ENCODE peak calls at places on chromosomes 11 and 22, in six cellular contexts. B, Y, W, A, U and E are unnamed samples.

GRCh38 chr22:38125731-38126344 is 15.4 kb upstream of the BAIAP2L2 start:
- DNase-seq in A (no peak), Y (no peak), U (no peak), B (no peak), W (no peak), E (peak; percentile 35)

GRCh38 chr22:42743501-42743991 is 22.9 kb upstream of the A4GALT start:
- DNase-seq in W (peak; percentile 44), U (peak; percentile 34), Y (peak; percentile 94), B (no peak), A (peak; percentile 92), E (no peak)

GRCh38 chr11:8056810-8057463 is 24.1 kb upstream of the TUB start:
- DNase-seq in A (peak; percentile 83), W (peak; percentile 58), U (no peak), Y (peak; percentile 82), B (no peak), E (no peak)

GRCh38 chr11:76206327-76207081 is at the start of gene WNT11:
- DNase-seq in B (peak; percentile 18), U (no peak), W (peak; percentile 71), A (peak; percentile 6), Y (peak; percentile 82), E (no peak)

GRCh38 chr22:30803679-30804078 is 109.0 kb downstream of the OSBP2 start:
- DNase-seq in W (no peak), Y (no peak), U (no peak), A (no peak), B (no peak), E (no peak)

GRCh38 chr22:27207907-27208306 is 550.5 kb downstream of the MIAT start:
- DNase-seq in A (no peak), W (no peak), B (no peak), U (no peak), Y (no peak), E (no peak)

GRCh38 chr11:4167758-4168157 is 73.2 kb downstream of the RRM1 start:
- DNase-seq in Y (no peak), W (no peak), U (no peak), A (no peak), B (no peak), E (no peak)

GRCh38 chr11:32706985-32707736 is 87.3 kb downstream of the CCDC73 start:
- DNase-seq in Y (no peak), B (no peak), W (no peak), A (peak; percentile 81), U (peak; percentile 10), E (no peak)

GRCh38 chr11:75219869-75220268 is 20.7 kb upstream of the TPBGL start:
- DNase-seq in B (no peak), U (no peak), W (no peak), A (no peak), Y (no peak), E (no peak)

GRCh38 chr22:49322231-49322630 is 505.4 kb downstream of the BRD1 start:
- DNase-seq in B (no peak), W (no peak), A (no peak), Y (peak; percentile 20), U (no peak), E (no peak)

GRCh38 chr22:32410459-32410858 is 1.6 kb downstream of the RTCB start:
- DNase-seq in W (no peak), B (no peak), U (no peak), Y (no peak), A (no peak), E (no peak)

GRCh38 chr22:32409977-32410376 is 2.1 kb downstream of the RTCB start:
- DNase-seq in Y (no peak), B (no peak), A (no peak), W (no peak), U (no peak), E (no peak)

GRCh38 chr22:32407332-32407731 is 4.7 kb downstream of the RTCB start:
- DNase-seq in U (no peak), A (no peak), B (no peak), W (no peak), Y (no peak), E (no peak)

GRCh38 chr22:32411388-32411787 is 659 bp downstream of the RTCB start:
- DNase-seq in A (peak; percentile 10), W (no peak), U (peak; percentile 50), B (no peak), Y (no peak), E (no peak)

DNA sequence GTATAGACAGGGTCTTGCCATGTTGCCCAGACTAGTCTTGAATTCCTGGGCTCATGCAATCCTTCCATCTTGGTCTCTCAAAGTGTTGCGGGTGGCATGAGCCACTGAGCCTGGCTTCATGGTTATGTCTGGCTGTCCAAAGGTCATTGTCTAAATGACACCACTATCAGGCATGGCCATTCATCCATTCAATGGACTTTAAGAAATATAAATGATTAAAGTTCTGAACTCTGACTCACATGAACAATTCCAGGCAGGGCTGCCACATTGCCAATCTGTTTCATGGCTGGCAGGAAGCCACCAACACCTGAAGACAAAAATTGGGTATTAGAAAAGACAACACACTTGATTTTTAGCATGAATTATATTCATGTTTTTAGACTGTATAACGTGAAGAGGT is 4.1 kb downstream of the RTCB start:
- DNase-seq in Y (no peak), W (no peak), B (no peak), U (no peak), A (no peak), E (no peak)
- H3K27ac ChIP-seq in Y (no peak overlapping the region), W (no peak overlapping the region), B (no peak overlapping the region), U (no peak overlapping the region), A (no peak overlapping the region), E (no peak overlapping the region)

GRCh38 chr11:119578466-119579220 is 150.4 kb downstream of the NECTIN1 start:
- DNase-seq in W (peak; percentile 53), U (no peak), A (no peak), B (no peak), Y (no peak), E (no peak)

GRCh38 chr11:119572481-119573424 is 149.8 kb upstream of the THY1 start:
- DNase-seq in Y (no peak), A (no peak), W (no peak), U (no peak), B (no peak), E (no peak)

GRCh38 chr11:119567667-119568582 is 145.0 kb upstream of the THY1 start:
- DNase-seq in B (no peak), U (no peak), A (peak; percentile 85), W (peak; percentile 52), Y (no peak), E (no peak)

GRCh38 chr11:119571311-119571710 is 148.3 kb upstream of the THY1 start:
- DNase-seq in Y (no peak), W (no peak), B (no peak), A (no peak), U (no peak), E (no peak)

GRCh38 chr11:119573858-119574257 is 150.9 kb upstream of the THY1 start:
- DNase-seq in B (no peak), Y (no peak), A (no peak), U (no peak), W (peak; percentile 10), E (no peak)
- H3K27ac ChIP-seq in B (no peak overlapping the region), Y (no peak overlapping the region), A (no peak overlapping the region), U (no peak overlapping the region), W (no peak overlapping the region), E (no peak overlapping the region)

GRCh38 chr11:45662665-45663485 is 2.5 kb downstream of the CHST1 start:
- DNase-seq in Y (no peak), A (peak; percentile 88), B (no peak), U (peak; percentile 84), W (peak; percentile 35), E (no peak)
- H3K27ac ChIP-seq in Y (no peak overlapping the region), A (peak overlapping the region; percentile 23), B (no peak overlapping the region), U (peak overlapping the region; percentile 14), W (no peak overlapping the region), E (peak overlapping the region; percentile 18)

DNA sequence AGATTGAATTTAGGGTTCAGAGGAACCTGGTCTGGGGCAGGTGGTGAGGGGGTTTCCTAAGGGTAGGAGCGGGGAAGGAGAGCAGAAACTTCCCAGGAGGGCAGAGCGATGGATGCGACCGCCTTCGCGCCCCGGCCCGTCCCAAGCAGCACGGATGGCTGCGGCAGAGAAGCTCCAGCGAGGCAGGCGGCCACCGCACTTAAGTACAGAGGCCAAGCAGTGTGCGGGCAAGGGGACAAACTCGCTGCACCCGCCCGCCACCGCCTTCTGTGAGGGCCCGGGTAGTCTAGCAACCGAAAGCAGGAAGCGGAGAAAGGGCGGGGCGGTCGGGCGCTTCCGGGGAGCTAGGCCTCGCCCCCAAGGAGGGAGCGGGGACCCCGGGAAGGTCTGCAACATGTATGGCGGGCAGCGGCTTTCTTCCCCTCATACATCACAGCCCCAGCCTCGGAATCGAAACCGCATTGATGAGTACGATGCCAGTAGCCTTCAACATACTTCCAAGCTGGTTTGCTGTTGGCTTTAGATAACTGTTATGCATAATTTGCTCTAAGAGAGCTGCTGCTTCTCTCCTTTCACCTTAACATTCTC is at the start of gene AGBL2:
- DNase-seq in U (peak; percentile 33), A (peak; percentile 58), B (peak; percentile 78), Y (peak; percentile 85), W (peak; percentile 70), E (peak; percentile 81)
- H3K27ac ChIP-seq in U (no peak within 1 kb of the TSS), A (peak within 1 kb of the TSS; percentile 88), B (peak within 1 kb of the TSS; percentile 11), Y (peak within 1 kb of the TSS; percentile 19), W (peak within 1 kb of the TSS; percentile 47), E (peak within 1 kb of the TSS; percentile 48)

GRCh38 chr11:72719144-72719543 is 33.1 kb downstream of the ARAP1 start:
- DNase-seq in U (no peak), B (no peak), A (peak; percentile 57), Y (peak; percentile 71), W (peak; percentile 60), E (no peak)
- H3K27ac ChIP-seq in U (no peak overlapping the region), B (no peak overlapping the region), A (no peak overlapping the region), Y (peak overlapping the region; percentile 89), W (peak overlapping the region; percentile 11), E (peak overlapping the region; percentile 52)

GRCh38 chr11:114110948-114111347 is 51.4 kb downstream of the ZBTB16 start:
- DNase-seq in Y (peak; percentile 65), B (no peak), A (peak; percentile 76), U (no peak), W (peak; percentile 81), E (no peak)
- H3K27ac ChIP-seq in Y (peak overlapping the region; percentile 99), B (no peak overlapping the region), A (no peak overlapping the region), U (peak overlapping the region; percentile 25), W (peak overlapping the region; percentile 80), E (no peak overlapping the region)

GRCh38 chr11:27386176-27386575 is 23.2 kb upstream of the CCDC34 start:
- DNase-seq in Y (no peak), B (no peak), U (no peak), W (no peak), A (no peak), E (no peak)

GRCh38 chr11:27380796-27381195 is 17.8 kb upstream of the CCDC34 start:
- DNase-seq in B (no peak), U (no peak), Y (no peak), W (no peak), A (no peak), E (no peak)

GRCh38 chr11:27385245-27385644 is 22.2 kb upstream of the CCDC34 start:
- DNase-seq in U (peak; percentile 14), Y (no peak), B (no peak), A (peak; percentile 76), W (no peak), E (no peak)

GRCh38 chr11:27381238-27381666 is 18.2 kb upstream of the CCDC34 start:
- DNase-seq in B (no peak), Y (no peak), U (no peak), W (peak; percentile 84), A (no peak), E (no peak)

GRCh38 chr11:27383645-27384044 is 20.6 kb upstream of the CCDC34 start:
- DNase-seq in W (no peak), A (no peak), B (no peak), Y (no peak), U (no peak), E (no peak)
- H3K27ac ChIP-seq in W (peak overlapping the region; percentile 87), A (no peak overlapping the region), B (no peak overlapping the region), Y (no peak overlapping the region), U (no peak overlapping the region), E (no peak overlapping the region)

GRCh38 chr11:11157201-11157600 is 195.8 kb downstream of the CSNK2A3 start:
- DNase-seq in W (no peak), U (peak; percentile 6), Y (no peak), A (peak; percentile 22), B (no peak), E (no peak)
- H3K27ac ChIP-seq in W (no peak overlapping the region), U (no peak overlapping the region), Y (no peak overlapping the region), A (no peak overlapping the region), B (no peak overlapping the region), E (no peak overlapping the region)